ENCODE peak calls at places on chromosomes 4 and X, in eight cellular contexts. One of them, this sample, is unnamed.
A peak's percentile ranks its signal among the peaks of the same experiment; 100 is the strongest.

GRCh38 chr4:14078311-14078710 is 450.8 kb upstream of the BOD1L1 start:
- DNase-seq in CD8-positive, alpha-beta T cell: no peak
- DNase-seq in hepatocyte: no peak
- DNase-seq in heart left ventricle: no peak
- DNase-seq in B cell: no peak
- DNase-seq in GM13977: no peak
- DNase-seq in IMR-90: no peak
- DNase-seq in omental fat pad: no peak
- DNase-seq in this sample: no peak

GRCh38 chr4:183905593-183906485 is 732 bp downstream of the STOX2 start:
- DNase-seq in GM13977: peak; percentile 50
- DNase-seq in CD8-positive, alpha-beta T cell: no peak
- DNase-seq in hepatocyte: peak; percentile 50
- DNase-seq in heart left ventricle: peak; percentile 40
- DNase-seq in IMR-90: peak; percentile 37
- DNase-seq in B cell: no peak
- DNase-seq in omental fat pad: no peak
- DNase-seq in this sample: peak; percentile 50

GRCh38 chr4:142282870-142283431 is 563.1 kb downstream of the INPP4B start:
- DNase-seq in CD8-positive, alpha-beta T cell: no peak
- DNase-seq in B cell: no peak
- DNase-seq in hepatocyte: peak; percentile 16
- DNase-seq in GM13977: no peak
- DNase-seq in heart left ventricle: no peak
- DNase-seq in IMR-90: no peak
- DNase-seq in omental fat pad: no peak
- DNase-seq in this sample: no peak

GRCh38 chr4:52103314-52103713 is 52.2 kb downstream of the SPATA18 start:
- DNase-seq in GM13977: no peak
- DNase-seq in hepatocyte: peak; percentile 23
- DNase-seq in B cell: no peak
- DNase-seq in IMR-90: no peak
- DNase-seq in CD8-positive, alpha-beta T cell: no peak
- DNase-seq in omental fat pad: no peak
- DNase-seq in heart left ventricle: no peak
- DNase-seq in this sample: no peak

GRCh38 chr4:67545996-67546356 is 673 bp upstream of the CENPC start:
- DNase-seq in omental fat pad: no peak
- DNase-seq in hepatocyte: no peak
- DNase-seq in B cell: no peak
- DNase-seq in CD8-positive, alpha-beta T cell: no peak
- DNase-seq in GM13977: no peak
- DNase-seq in IMR-90: no peak
- DNase-seq in heart left ventricle: no peak
- DNase-seq in this sample: no peak

GRCh38 chr4:75679876-75680575 is 6.8 kb upstream of the G3BP2 start:
- DNase-seq in GM13977: no peak
- DNase-seq in IMR-90: no peak
- DNase-seq in B cell: no peak
- DNase-seq in heart left ventricle: no peak
- DNase-seq in omental fat pad: no peak
- DNase-seq in hepatocyte: no peak
- DNase-seq in CD8-positive, alpha-beta T cell: no peak
- DNase-seq in this sample: no peak

GRCh38 chr4:179051211-179051610 is 1609.0 kb upstream of the AGA start:
- DNase-seq in hepatocyte: no peak
- DNase-seq in heart left ventricle: no peak
- DNase-seq in GM13977: no peak
- DNase-seq in B cell: no peak
- DNase-seq in IMR-90: no peak
- DNase-seq in CD8-positive, alpha-beta T cell: no peak
- DNase-seq in omental fat pad: no peak
- DNase-seq in this sample: no peak

GRCh38 chrX:1440506-1440905 is 12.2 kb downstream of the ASMTL start:
- DNase-seq in hepatocyte: no peak
- DNase-seq in CD8-positive, alpha-beta T cell: peak; percentile 5
- DNase-seq in omental fat pad: no peak
- DNase-seq in IMR-90: no peak
- DNase-seq in GM13977: no peak
- DNase-seq in heart left ventricle: no peak
- DNase-seq in B cell: no peak
- DNase-seq in this sample: no peak

GRCh38 chr4:37453004-37453360 is 208.4 kb downstream of the NWD2 start:
- DNase-seq in hepatocyte: peak; percentile 87
- DNase-seq in IMR-90: peak; percentile 48
- DNase-seq in CD8-positive, alpha-beta T cell: no peak
- DNase-seq in GM13977: peak; percentile 78
- DNase-seq in B cell: peak; percentile 33
- DNase-seq in heart left ventricle: no peak
- DNase-seq in omental fat pad: no peak
- DNase-seq in this sample: peak; percentile 17

GRCh38 chr4:136687596-136687995 is 844.7 kb downstream of the PCDH18 start:
- DNase-seq in IMR-90: no peak
- DNase-seq in CD8-positive, alpha-beta T cell: no peak
- DNase-seq in hepatocyte: no peak
- DNase-seq in B cell: no peak
- DNase-seq in heart left ventricle: no peak
- DNase-seq in GM13977: no peak
- DNase-seq in omental fat pad: no peak
- DNase-seq in this sample: no peak

GRCh38 chrX:135463937-135464336 is 42.2 kb downstream of the SMIM10L2A start:
- DNase-seq in GM13977: no peak
- DNase-seq in IMR-90: peak; percentile 6
- DNase-seq in B cell: peak; percentile 3
- DNase-seq in omental fat pad: no peak
- DNase-seq in heart left ventricle: no peak
- DNase-seq in CD8-positive, alpha-beta T cell: no peak
- DNase-seq in hepatocyte: no peak
- DNase-seq in this sample: no peak

GRCh38 chr4:1294424-1294823 is 4.7 kb downstream of the MAEA start:
- DNase-seq in hepatocyte: no peak
- DNase-seq in IMR-90: no peak
- DNase-seq in omental fat pad: no peak
- DNase-seq in CD8-positive, alpha-beta T cell: no peak
- DNase-seq in B cell: no peak
- DNase-seq in heart left ventricle: no peak
- DNase-seq in GM13977: no peak
- DNase-seq in this sample: no peak

GRCh38 chr4:178140326-178140915 is 698.2 kb upstream of the AGA start:
- DNase-seq in GM13977: no peak
- DNase-seq in IMR-90: no peak
- DNase-seq in omental fat pad: no peak
- DNase-seq in heart left ventricle: no peak
- DNase-seq in B cell: no peak
- DNase-seq in hepatocyte: no peak
- DNase-seq in CD8-positive, alpha-beta T cell: no peak
- DNase-seq in this sample: no peak

GRCh38 chr4:83989835-83990234 is 453.9 kb downstream of the GPAT3 start:
- DNase-seq in CD8-positive, alpha-beta T cell: no peak
- DNase-seq in hepatocyte: no peak
- DNase-seq in IMR-90: no peak
- DNase-seq in heart left ventricle: no peak
- DNase-seq in omental fat pad: no peak
- DNase-seq in GM13977: no peak
- DNase-seq in B cell: no peak
- DNase-seq in this sample: no peak

GRCh38 chrX:53713987-53714579 is 27.6 kb upstream of the HUWE1 start:
- DNase-seq in omental fat pad: no peak
- DNase-seq in IMR-90: peak; percentile 4
- DNase-seq in heart left ventricle: no peak
- DNase-seq in B cell: peak; percentile 37
- DNase-seq in hepatocyte: no peak
- DNase-seq in GM13977: peak; percentile 36
- DNase-seq in CD8-positive, alpha-beta T cell: no peak
- DNase-seq in this sample: no peak

GRCh38 chrX:74251006-74251930 is 52.7 kb upstream of the ZCCHC13 start:
- DNase-seq in CD8-positive, alpha-beta T cell: no peak
- DNase-seq in omental fat pad: no peak
- DNase-seq in B cell: no peak
- DNase-seq in IMR-90: peak; percentile 68
- DNase-seq in GM13977: no peak
- DNase-seq in heart left ventricle: no peak
- DNase-seq in hepatocyte: peak; percentile 55
- DNase-seq in this sample: no peak

GRCh38 chr4:161403781-161404180 is 760.0 kb downstream of the FSTL5 start:
- DNase-seq in omental fat pad: no peak
- DNase-seq in B cell: no peak
- DNase-seq in CD8-positive, alpha-beta T cell: no peak
- DNase-seq in hepatocyte: no peak
- DNase-seq in heart left ventricle: no peak
- DNase-seq in GM13977: no peak
- DNase-seq in IMR-90: no peak
- DNase-seq in this sample: no peak

GRCh38 chrX:115632455-115632854 is 71.5 kb downstream of the PLS3 start:
- DNase-seq in GM13977: no peak
- DNase-seq in CD8-positive, alpha-beta T cell: no peak
- DNase-seq in omental fat pad: no peak
- DNase-seq in IMR-90: peak; percentile 61
- DNase-seq in hepatocyte: no peak
- DNase-seq in heart left ventricle: no peak
- DNase-seq in B cell: no peak
- DNase-seq in this sample: no peak

DNA sequence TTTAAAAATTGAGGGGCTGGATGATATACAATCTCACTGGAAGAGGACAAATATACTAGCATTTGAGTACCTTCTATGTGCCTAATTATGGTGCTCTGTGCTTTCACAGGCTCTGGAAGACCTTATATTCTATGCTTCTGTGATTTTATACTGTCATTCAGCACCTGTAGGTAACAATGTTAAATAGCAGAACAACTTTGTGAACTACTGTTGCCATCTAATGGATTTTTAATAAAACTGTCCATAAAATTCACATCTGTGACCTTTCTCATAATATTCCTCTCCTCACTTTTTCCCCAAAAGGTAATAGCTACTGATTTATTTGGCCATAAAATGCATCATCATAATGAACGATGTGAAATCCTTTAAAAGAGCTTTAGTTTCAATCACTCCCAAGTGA is 21.9 kb downstream of the POU3F4 start:
- DNase-seq in GM13977: no peak
- DNase-seq in heart left ventricle: no peak
- DNase-seq in omental fat pad: no peak
- DNase-seq in IMR-90: no peak
- DNase-seq in CD8-positive, alpha-beta T cell: no peak
- DNase-seq in B cell: no peak
- DNase-seq in hepatocyte: no peak
- DNase-seq in this sample: no peak
- TF ChIP-seq CTCF in GM13977: no peak
- TF ChIP-seq CTCF in heart left ventricle: no peak
- TF ChIP-seq CTCF in omental fat pad: no peak
- TF ChIP-seq CTCF in IMR-90: no peak
- TF ChIP-seq CTCF in CD8-positive, alpha-beta T cell: no peak
- TF ChIP-seq CTCF in B cell: no peak
- TF ChIP-seq CTCF in hepatocyte: no peak
- TF ChIP-seq CTCF in this sample: no peak

GRCh38 chr4:102730968-102731533 is 29.7 kb downstream of the MANBA start:
- DNase-seq in IMR-90: no peak
- DNase-seq in heart left ventricle: no peak
- DNase-seq in GM13977: no peak
- DNase-seq in hepatocyte: peak; percentile 27
- DNase-seq in omental fat pad: no peak
- DNase-seq in B cell: no peak
- DNase-seq in CD8-positive, alpha-beta T cell: no peak
- DNase-seq in this sample: no peak
- TF ChIP-seq CTCF in IMR-90: peak; percentile 4
- TF ChIP-seq CTCF in heart left ventricle: no peak
- TF ChIP-seq CTCF in GM13977: no peak
- TF ChIP-seq CTCF in hepatocyte: peak; percentile 20
- TF ChIP-seq CTCF in omental fat pad: no peak
- TF ChIP-seq CTCF in B cell: no peak
- TF ChIP-seq CTCF in CD8-positive, alpha-beta T cell: no peak
- TF ChIP-seq CTCF in this sample: no peak

DNA sequence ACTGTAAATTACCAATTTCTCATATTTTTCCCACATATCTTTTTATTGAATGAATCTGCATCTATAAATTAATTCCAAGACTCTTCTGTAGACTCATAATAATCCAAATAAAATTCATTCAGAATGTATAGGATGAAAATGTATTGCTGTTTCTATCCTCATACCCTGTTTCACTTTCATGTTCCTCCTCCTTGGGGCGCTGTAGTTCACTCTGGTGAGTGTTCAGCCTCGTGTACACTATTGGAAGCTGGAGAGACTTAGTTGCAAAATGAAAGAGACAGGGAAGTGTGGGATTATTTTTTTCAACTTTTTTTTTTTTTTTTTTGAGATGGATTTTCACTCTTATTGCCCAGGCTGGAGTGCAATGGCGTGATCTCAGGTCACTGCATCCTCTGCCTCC is 296.1 kb downstream of the TLL1 start:
- DNase-seq in CD8-positive, alpha-beta T cell: no peak
- DNase-seq in heart left ventricle: no peak
- DNase-seq in hepatocyte: peak; percentile 9
- DNase-seq in IMR-90: no peak
- DNase-seq in GM13977: no peak
- DNase-seq in omental fat pad: no peak
- DNase-seq in B cell: no peak
- DNase-seq in this sample: no peak
- TF ChIP-seq CTCF in CD8-positive, alpha-beta T cell: no peak
- TF ChIP-seq CTCF in heart left ventricle: no peak
- TF ChIP-seq CTCF in hepatocyte: no peak
- TF ChIP-seq CTCF in IMR-90: no peak
- TF ChIP-seq CTCF in GM13977: peak; percentile 33
- TF ChIP-seq CTCF in omental fat pad: no peak
- TF ChIP-seq CTCF in B cell: no peak
- TF ChIP-seq CTCF in this sample: peak; percentile 46

GRCh38 chr4:169278669-169279068 is 7.9 kb upstream of the SH3RF1 start:
- DNase-seq in CD8-positive, alpha-beta T cell: no peak
- DNase-seq in heart left ventricle: no peak
- DNase-seq in omental fat pad: no peak
- DNase-seq in B cell: no peak
- DNase-seq in GM13977: no peak
- DNase-seq in hepatocyte: no peak
- DNase-seq in IMR-90: no peak
- DNase-seq in this sample: no peak
- TF ChIP-seq CTCF in CD8-positive, alpha-beta T cell: no peak
- TF ChIP-seq CTCF in heart left ventricle: no peak
- TF ChIP-seq CTCF in omental fat pad: no peak
- TF ChIP-seq CTCF in B cell: no peak
- TF ChIP-seq CTCF in GM13977: no peak
- TF ChIP-seq CTCF in hepatocyte: no peak
- TF ChIP-seq CTCF in IMR-90: no peak
- TF ChIP-seq CTCF in this sample: no peak

GRCh38 chr4:59374416-59374815 is 1825.7 kb upstream of the ADGRL3 start:
- DNase-seq in IMR-90: no peak
- DNase-seq in GM13977: no peak
- DNase-seq in omental fat pad: no peak
- DNase-seq in hepatocyte: no peak
- DNase-seq in CD8-positive, alpha-beta T cell: no peak
- DNase-seq in heart left ventricle: no peak
- DNase-seq in B cell: no peak
- DNase-seq in this sample: no peak
- TF ChIP-seq CTCF in IMR-90: no peak
- TF ChIP-seq CTCF in GM13977: peak; percentile 9
- TF ChIP-seq CTCF in omental fat pad: no peak
- TF ChIP-seq CTCF in hepatocyte: no peak
- TF ChIP-seq CTCF in CD8-positive, alpha-beta T cell: no peak
- TF ChIP-seq CTCF in heart left ventricle: no peak
- TF ChIP-seq CTCF in B cell: no peak
- TF ChIP-seq CTCF in this sample: peak; percentile 19